ENCODE peak calls at places on chromosome 22, in six cellular contexts. V, Z, S, G, F and Y are unnamed samples.
A peak's percentile ranks its signal among the peaks of the same experiment; 100 is the strongest.

GRCh38 chr22:20268350-20269012 is 363 bp upstream of the RTN4R start:
- DNase-seq in V (peak; percentile 76), F (peak; percentile 8), G (peak; percentile 26), Z (no peak), S (peak; percentile 83), Y (peak; percentile 59)

GRCh38 chr22:23302171-23303002 is 122.1 kb downstream of the BCR start:
- DNase-seq in V (no peak), Z (no peak), G (no peak), F (no peak), S (no peak), Y (no peak)

GRCh38 chr22:24105661-24106060 is 75.6 kb upstream of the SUSD2 start:
- DNase-seq in V (no peak), F (no peak), G (no peak), Z (no peak), S (no peak), Y (no peak)

GRCh38 chr22:46029574-46030200 is 52.7 kb upstream of the WNT7B start:
- DNase-seq in S (no peak), Z (no peak), V (no peak), F (no peak), G (no peak), Y (no peak)

GRCh38 chr22:23847991-23848864 is 9.4 kb upstream of the DERL3 start:
- DNase-seq in S (peak; percentile 95), G (no peak), Z (no peak), V (no peak), F (no peak), Y (no peak)

GRCh38 chr22:16960220-16960883 is 47.7 kb downstream of the GAB4 start:
- DNase-seq in F (no peak), V (no peak), G (no peak), Z (no peak), S (no peak), Y (no peak)

GRCh38 chr22:36027960-36028645 is 521 bp downstream of the RBFOX2 start:
- DNase-seq in Z (no peak), F (no peak), V (no peak), S (peak; percentile 79), G (no peak), Y (peak; percentile 52)

GRCh38 chr22:37747715-37748100 is 50.9 kb downstream of the TRIOBP start:
- DNase-seq in F (no peak), G (no peak), V (peak; percentile 24), Z (no peak), S (no peak), Y (no peak)

GRCh38 chr22:19638282-19639015 is 75.9 kb upstream of the SEPTIN5 start:
- DNase-seq in Z (no peak), G (no peak), F (no peak), V (no peak), S (no peak), Y (no peak)

GRCh38 chr22:44279059-44279340 is 33.8 kb downstream of the SHISAL1 start:
- DNase-seq in V (no peak), G (no peak), F (no peak), S (no peak), Z (no peak), Y (no peak)

GRCh38 chr22:30127749-30128166 is 47.5 kb downstream of the HORMAD2 start:
- DNase-seq in Z (peak; percentile 90), G (peak; percentile 43), S (no peak), F (no peak), V (peak; percentile 69), Y (no peak)

GRCh38 chr22:26334232-26334631 is 94.8 kb upstream of the ASPHD2 start:
- DNase-seq in G (no peak), S (no peak), F (no peak), V (no peak), Z (no peak), Y (no peak)

GRCh38 chr22:20085651-20086050 is 5.6 kb downstream of the DGCR8 start:
- DNase-seq in F (no peak), G (no peak), Z (no peak), V (no peak), S (no peak), Y (no peak)

GRCh38 chr22:19290400-19291217 is 910 bp downstream of the CLTCL1 start:
- DNase-seq in Z (no peak), G (no peak), S (no peak), F (no peak), V (peak; percentile 51), Y (no peak)

GRCh38 chr22:17777005-17777716 is 2.9 kb upstream of the BID start:
- DNase-seq in Z (no peak), S (peak; percentile 89), F (no peak), V (no peak), G (no peak), Y (no peak)

GRCh38 chr22:17199131-17199731 is 20.0 kb downstream of the ADA2 start:
- DNase-seq in V (peak; percentile 77), G (peak; percentile 50), F (no peak), S (no peak), Z (peak; percentile 61), Y (no peak)

GRCh38 chr22:19644314-19645223 is 69.7 kb upstream of the SEPTIN5 start:
- DNase-seq in F (no peak), S (no peak), V (no peak), Z (no peak), G (peak; percentile 14), Y (no peak)

GRCh38 chr22:19599626-19600243 is 75.5 kb upstream of the CLDN5 start:
- DNase-seq in F (no peak), V (no peak), S (no peak), Z (no peak), G (no peak), Y (peak; percentile 35)

GRCh38 chr22:44245438-44245837 is 64.7 kb downstream of the PARVG start:
- DNase-seq in S (no peak), Z (no peak), G (no peak), V (no peak), F (no peak), Y (no peak)

GRCh38 chr22:36398602-36399472 is 11.1 kb upstream of the MYH9 start:
- DNase-seq in F (no peak), S (no peak), G (no peak), V (peak; percentile 87), Z (peak; percentile 91), Y (peak; percentile 58)

GRCh38 chr22:17264321-17265052 is 45.3 kb upstream of the ADA2 start:
- DNase-seq in V (peak; percentile 29), Z (peak; percentile 46), S (no peak), F (no peak), G (peak; percentile 72), Y (no peak)

GRCh38 chr22:23684561-23685031 is 6.2 kb upstream of the RGL4 start:
- DNase-seq in G (peak; percentile 49), Z (no peak), F (no peak), V (peak; percentile 3), S (no peak), Y (no peak)

GRCh38 chr22:28817919-28818859 is 17.8 kb upstream of the XBP1 start:
- DNase-seq in G (no peak), F (no peak), Z (no peak), S (peak; percentile 58), V (no peak), Y (peak; percentile 19)
- H3K9ac ChIP-seq in G (no peak overlapping the region), F (no peak overlapping the region), Z (no peak overlapping the region), S (no peak overlapping the region), V (no peak overlapping the region), Y (no peak overlapping the region)

GRCh38 chr22:50304528-50305392 is 2.7 kb downstream of the PLXNB2 start:
- DNase-seq in S (no peak), G (peak; percentile 34), Z (peak; percentile 41), F (no peak), V (peak; percentile 69), Y (peak; percentile 66)

GRCh38 chr22:50303848-50304527 is 3.5 kb downstream of the PLXNB2 start:
- DNase-seq in G (no peak), Z (no peak), V (peak; percentile 48), F (no peak), S (peak; percentile 64), Y (peak; percentile 50)

GRCh38 chr22:50305658-50306566 is 1.5 kb downstream of the PLXNB2 start:
- DNase-seq in G (peak; percentile 92), V (peak; percentile 98), S (no peak), F (peak; percentile 66), Z (peak; percentile 91), Y (peak; percentile 92)

GRCh38 chr22:50306753-50307749 is at the start of gene PLXNB2:
- DNase-seq in F (peak; percentile 56), G (peak; percentile 87), Z (peak; percentile 57), V (peak; percentile 88), S (peak; percentile 89), Y (peak; percentile 72)

DNA sequence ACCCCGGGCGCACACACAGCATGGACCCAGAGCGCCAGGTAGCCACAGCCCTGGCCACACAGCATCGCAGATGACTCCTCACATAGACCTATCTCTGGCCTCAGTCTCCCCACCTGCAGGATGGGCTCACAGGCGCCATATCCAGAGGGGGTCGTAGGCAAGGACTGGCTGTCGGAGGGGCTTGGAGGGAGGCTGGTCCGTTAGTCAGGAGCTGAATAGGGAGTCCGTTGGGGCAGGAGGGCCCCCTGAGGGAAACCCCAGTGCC is 2.1 kb downstream of the PLXNB2 start:
- DNase-seq in Z (no peak), V (no peak), G (no peak), F (no peak), S (no peak), Y (no peak)
- H4K20me1 ChIP-seq in Z (peaks cover 53% of the 10 kb centered on the region), V (no peaks in the 10 kb centered on the region), G (no peaks in the 10 kb centered on the region), F (no peaks in the 10 kb centered on the region), S (peaks cover 22% of the 10 kb centered on the region), Y (peaks cover 4% of the 10 kb centered on the region)

GRCh38 chr22:42174062-42174461 is 43.5 kb upstream of the CYP2D6 start:
- DNase-seq in S (no peak), G (peak; percentile 75), V (no peak), Z (peak; percentile 22), F (no peak), Y (no peak)

GRCh38 chr22:42173183-42173926 is 42.7 kb upstream of the CYP2D6 start:
- DNase-seq in G (peak; percentile 35), V (no peak), Z (no peak), F (no peak), S (no peak), Y (no peak)

GRCh38 chr22:42171946-42172345 is 41.3 kb upstream of the CYP2D6 start:
- DNase-seq in G (no peak), F (no peak), Z (no peak), S (no peak), V (no peak), Y (no peak)

GRCh38 chr22:42171417-42171816 is 40.8 kb upstream of the CYP2D6 start:
- DNase-seq in G (no peak), F (no peak), Z (no peak), S (no peak), V (no peak), Y (no peak)

DNA sequence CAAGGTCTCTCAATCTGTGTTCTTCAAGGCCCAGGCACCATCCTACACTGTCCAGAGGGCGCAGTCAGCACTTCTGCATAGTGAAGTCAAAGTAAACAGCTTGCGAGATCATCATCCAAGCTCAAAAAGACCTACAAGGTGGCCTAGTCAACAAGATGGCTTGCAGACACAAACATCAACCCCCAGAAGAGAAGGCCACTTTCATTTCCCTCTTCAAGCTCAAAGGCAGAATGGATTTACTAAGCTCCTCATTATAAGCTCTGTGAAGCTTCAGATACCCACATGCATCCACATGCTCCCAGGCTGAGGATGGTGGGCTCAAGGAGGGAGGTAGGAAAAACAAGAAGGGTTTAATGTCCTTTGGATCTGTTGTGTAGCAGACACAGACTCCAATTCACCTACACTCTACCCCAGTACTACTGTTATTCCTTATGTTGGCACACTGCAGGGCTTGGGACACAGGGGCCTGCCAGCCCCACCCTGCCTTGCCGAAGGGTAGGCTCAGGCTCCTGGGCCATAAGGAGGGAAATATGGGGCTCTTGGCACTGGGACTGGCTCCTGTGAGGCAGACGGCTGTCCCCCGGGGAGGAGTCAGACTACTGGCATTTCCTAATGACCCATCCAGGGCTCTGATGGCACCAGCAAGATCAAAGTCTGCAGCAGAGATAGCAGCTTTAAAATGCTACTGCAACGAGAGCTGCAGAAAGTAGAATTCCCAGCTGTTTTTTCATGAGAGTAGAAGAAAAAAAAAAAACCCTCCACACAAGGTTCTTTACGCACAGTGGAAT is 42.0 kb upstream of the CYP2D6 start:
- DNase-seq in Z (peak; percentile 32), V (peak; percentile 38), S (peak; percentile 68), G (peak; percentile 37), F (no peak), Y (no peak)
- H3K9ac ChIP-seq in Z (no peak overlapping the region), V (no peak overlapping the region), S (peak overlapping the region; percentile 30), G (no peak overlapping the region), F (no peak overlapping the region), Y (no peak overlapping the region)

GRCh38 chr22:47053865-47054185 is 291.4 kb downstream of the TBC1D22A start:
- DNase-seq in F (no peak), Z (peak; percentile 70), S (no peak), V (peak; percentile 12), G (peak; percentile 48), Y (peak; percentile 1)
- H4K20me1 ChIP-seq in F (no peaks in the 10 kb centered on the region), Z (peaks cover 13% of the 10 kb centered on the region), S (no peaks in the 10 kb centered on the region), V (no peaks in the 10 kb centered on the region), G (no peaks in the 10 kb centered on the region), Y (no peaks in the 10 kb centered on the region)